ENCODE peak calls at places on chromosomes 6 and 20, in six cellular contexts. W is body of pancreas, R is HepG2, U is uterus, T is sigmoid colon, J is A549. A is an unnamed sample.

GRCh38 chr6:21946298-21946783 is 350.5 kb downstream of the PRL start:
- DNase-seq in W (no peak), R (no peak), U (no peak), T (no peak), J (no peak), A (no peak)

GRCh38 chr6:142893088-142893487 is 51.9 kb downstream of the HIVEP2 start:
- DNase-seq in W (no peak), R (no peak), U (no peak), T (no peak), J (no peak), A (no peak)

GRCh38 chr20:45826381-45827019 is 612 bp downstream of the TNNC2 start:
- DNase-seq in W (no peak), R (no peak), U (no peak), T (no peak), J (no peak), A (no peak)

GRCh38 chr20:45097485-45098095 is 3.3 kb downstream of the KCNS1 start:
- DNase-seq in W (peak; percentile 48), R (no peak), U (no peak), T (no peak), J (peak; percentile 32), A (no peak)

GRCh38 chr20:37020636-37021035 is 69.1 kb upstream of the SAMHD1 start:
- DNase-seq in W (no peak), R (no peak), U (no peak), T (no peak), J (no peak), A (no peak)

GRCh38 chr6:63368347-63368746 is 48.6 kb upstream of the LGSN start:
- DNase-seq in W (no peak), R (no peak), U (no peak), T (no peak), J (no peak), A (no peak)

GRCh38 chr6:85114583-85114939 is 335.3 kb upstream of the NT5E start:
- DNase-seq in W (no peak), R (no peak), U (no peak), T (no peak), J (no peak), A (no peak)

GRCh38 chr6:37657117-37657886 is 40.4 kb downstream of the MDGA1 start:
- DNase-seq in W (peak; percentile 20), R (no peak), U (no peak), T (no peak), J (peak; percentile 46), A (no peak)

GRCh38 chr6:38056361-38056760 is 236.8 kb downstream of the ZFAND3 start:
- DNase-seq in W (no peak), R (no peak), U (no peak), T (no peak), J (no peak), A (no peak)

GRCh38 chr6:139134817-139135577 is at the start of gene HECA:
- DNase-seq in W (peak; percentile 97), R (peak; percentile 55), U (peak; percentile 97), T (peak; percentile 99), J (peak; percentile 91), A (peak; percentile 100)
- TF ChIP-seq POLR2A in W (peak; percentile 70), R (no peak), U (peak; percentile 97), T (no peak), J (no peak), A (peak; percentile 86)

GRCh38 chr6:111685058-111685457 is 79.4 kb upstream of the TRAF3IP2 start:
- DNase-seq in W (no peak), R (no peak), U (no peak), T (peak; percentile 63), J (no peak), A (no peak)
- H3K27ac ChIP-seq in W (no peak overlapping the region), R (no peak overlapping the region), U (peak overlapping the region; percentile 84), T (peak overlapping the region; percentile 70), J (no peak overlapping the region), A (peak overlapping the region; percentile 79)

GRCh38 chr6:31737315-31738047 is 1.2 kb upstream of the CLIC1 start:
- DNase-seq in W (peak; percentile 25), R (peak; percentile 99), U (no peak), T (no peak), J (peak; percentile 43), A (no peak)

GRCh38 chr6:31738048-31738979 is 1.5 kb upstream of the MSH5 start:
- DNase-seq in W (peak; percentile 83), R (peak; percentile 97), U (peak; percentile 52), T (no peak), J (peak; percentile 81), A (peak; percentile 69)

GRCh38 chr6:31741815-31742214 is 2.0 kb downstream of the MSH5 start:
- DNase-seq in W (no peak), R (no peak), U (no peak), T (no peak), J (no peak), A (no peak)

GRCh38 chr6:31740397-31741223 is 805 bp downstream of the MSH5 start:
- DNase-seq in W (no peak), R (no peak), U (no peak), T (no peak), J (no peak), A (no peak)

DNA sequence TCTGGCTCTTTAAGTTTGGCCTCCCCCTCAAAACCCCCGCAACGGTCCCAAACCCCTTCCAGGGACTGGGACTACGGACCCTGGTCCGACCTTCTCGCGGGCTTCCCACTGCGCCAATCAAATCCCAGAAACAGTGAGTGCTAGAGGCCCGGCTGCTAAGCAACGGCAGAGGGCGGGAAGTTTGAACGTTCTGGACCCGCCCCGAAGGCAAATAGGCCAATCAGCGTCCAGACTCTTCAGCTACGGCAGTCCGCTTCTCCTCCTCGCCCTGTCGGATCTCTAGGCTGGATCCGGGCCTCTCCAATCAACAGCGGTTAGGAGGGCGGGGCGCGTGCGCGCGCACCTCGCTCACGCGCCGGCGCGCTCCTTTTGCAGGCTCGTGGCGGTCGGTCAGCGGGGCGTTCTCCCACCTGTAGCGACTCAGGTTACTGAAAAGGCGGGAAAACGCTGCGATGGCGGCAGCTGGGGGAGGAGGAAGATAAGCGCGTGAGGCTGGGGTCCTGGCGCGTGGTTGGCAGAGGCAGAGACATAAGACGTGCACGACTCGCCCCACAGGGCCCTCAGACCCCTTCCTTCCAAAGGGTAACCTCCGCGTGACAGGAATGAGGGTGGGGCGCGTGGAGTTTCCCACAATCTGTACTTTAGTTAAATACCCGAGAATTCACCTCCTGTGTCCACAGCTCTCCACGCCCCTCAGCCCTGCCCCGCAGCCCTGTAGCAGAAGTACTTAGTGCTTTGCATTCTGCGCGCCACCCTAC is at the start of gene MSH5:
- DNase-seq in W (peak; percentile 99), R (peak; percentile 100), U (peak; percentile 99), T (peak; percentile 100), J (peak; percentile 99), A (peak; percentile 98)
- TF ChIP-seq POLR2A in W (peak; percentile 67), R (peak; percentile 45), U (peak; percentile 72), T (no peak), J (peak; percentile 52), A (no peak)

GRCh38 chr20:54340667-54341081 is 132.8 kb downstream of the PFDN4 start:
- DNase-seq in W (no peak), R (no peak), U (no peak), T (no peak), J (no peak), A (no peak)
- H3K27ac ChIP-seq in W (no peak overlapping the region), R (no peak overlapping the region), U (no peak overlapping the region), T (no peak overlapping the region), J (peak overlapping the region; percentile 33), A (no peak overlapping the region)

A was measured in heart left ventricle.